ENCODE peak calls at places on chromosome 18, in four cellular contexts. A is H1, X is K562, Z is HepG2. I is an unnamed sample.

GRCh38 chr18:1657888-1658287 is 753.2 kb downstream of the ADCYAP1 start:
- DNase-seq in A (no peak), X (no peak), Z (no peak), I (no peak)

GRCh38 chr18:58102875-58103274 is 58.8 kb downstream of the NEDD4L start:
- DNase-seq in A (no peak), Z (peak), X (no peak), I (no peak)

GRCh38 chr18:32553174-32553573 is 82.5 kb upstream of the GAREM1 start:
- DNase-seq in X (no peak), A (no peak), Z (no peak), I (no peak)

GRCh38 chr18:12783524-12783923 is 80.7 kb downstream of the PSMG2 start:
- DNase-seq in X (no peak), A (no peak), Z (peak), I (no peak)

GRCh38 chr18:58051765-58052460 is 7.9 kb downstream of the NEDD4L start:
- DNase-seq in A (no peak), X (peak), Z (no peak), I (no peak)

GRCh38 chr18:57004366-57005121 is 142.3 kb upstream of the BOD1L2 start:
- DNase-seq in X (no peak), Z (peak), A (no peak), I (no peak)

GRCh38 chr18:57432118-57432517 is 3.1 kb upstream of the ONECUT2 start:
- DNase-seq in Z (no peak), A (no peak), X (no peak), I (no peak)

GRCh38 chr18:8847066-8847755 is 141.9 kb downstream of the MTCL1 start:
- DNase-seq in Z (no peak), A (no peak), X (no peak), I (no peak)

GRCh38 chr18:35438480-35439234 is 59.1 kb downstream of the INO80C start:
- DNase-seq in X (no peak), A (no peak), Z (no peak), I (no peak)

GRCh38 chr18:5951515-5952081 is 56.3 kb upstream of the TMEM200C start:
- DNase-seq in X (no peak), Z (no peak), A (no peak), I (no peak)

GRCh38 chr18:9130806-9131205 is 5.8 kb upstream of the ANKRD12 start:
- DNase-seq in Z (no peak), A (no peak), X (no peak), I (no peak)

GRCh38 chr18:57353137-57353939 is 981 bp downstream of the ST8SIA3 start:
- DNase-seq in X (no peak), Z (no peak), A (no peak), I (no peak)

GRCh38 chr18:11963991-11964484 is 17.3 kb upstream of the IMPA2 start:
- DNase-seq in Z (no peak), A (no peak), X (peak), I (no peak)

GRCh38 chr18:22322251-22322691 is 95.4 kb downstream of the CTAGE1 start:
- DNase-seq in A (no peak), X (no peak), Z (no peak), I (no peak)

GRCh38 chr18:76838182-76838581 is 15.8 kb downstream of the ZNF236 start:
- DNase-seq in A (no peak), X (peak), Z (peak), I (no peak)

GRCh38 chr18:47815486-47816270 is 114.8 kb downstream of the SMAD2 start:
- DNase-seq in A (no peak), X (peak), Z (no peak), I (no peak)

GRCh38 chr18:22613788-22614187 is 196.1 kb upstream of the CTAGE1 start:
- DNase-seq in X (no peak), A (no peak), Z (no peak), I (no peak)

GRCh38 chr18:48663931-48664847 is 125.4 kb downstream of the CTIF start:
- DNase-seq in A (peak), Z (peak), X (peak), I (no peak)

GRCh38 chr18:23828426-23828825 is 139.2 kb downstream of the LAMA3 start:
- DNase-seq in X (peak), A (no peak), Z (peak), I (peak)

GRCh38 chr18:45353530-45353929 is 261.7 kb upstream of the SLC14A2 start:
- DNase-seq in X (no peak), A (no peak), Z (no peak), I (no peak)

GRCh38 chr18:7878265-7879173 is 311.4 kb downstream of the PTPRM start:
- DNase-seq in A (no peak), Z (peak), X (no peak), I (no peak)

GRCh38 chr18:22778996-22779395 is 154.1 kb upstream of the RBBP8 start:
- DNase-seq in X (no peak), A (no peak), Z (no peak), I (no peak)

GRCh38 chr18:8771930-8772329 is 66.6 kb downstream of the MTCL1 start:
- DNase-seq in A (no peak), X (peak), Z (no peak), I (no peak)

GRCh38 chr18:3254725-3255124 is 7.1 kb downstream of the MYL12A start:
- DNase-seq in X (no peak), Z (no peak), A (no peak), I (no peak)
- H3K4me3 ChIP-seq in X (no peak), Z (no peak), A (no peak), I (no peak)

GRCh38 chr18:26977791-26978190 is 112.3 kb upstream of the AQP4 start:
- DNase-seq in Z (no peak), A (no peak), X (no peak), I (no peak)

GRCh38 chr18:26976206-26976605 is 110.7 kb upstream of the AQP4 start:
- DNase-seq in A (no peak), Z (no peak), X (no peak), I (no peak)

GRCh38 chr18:26978812-26979341 is 113.4 kb upstream of the AQP4 start:
- DNase-seq in Z (no peak), X (no peak), A (no peak), I (no peak)

DNA sequence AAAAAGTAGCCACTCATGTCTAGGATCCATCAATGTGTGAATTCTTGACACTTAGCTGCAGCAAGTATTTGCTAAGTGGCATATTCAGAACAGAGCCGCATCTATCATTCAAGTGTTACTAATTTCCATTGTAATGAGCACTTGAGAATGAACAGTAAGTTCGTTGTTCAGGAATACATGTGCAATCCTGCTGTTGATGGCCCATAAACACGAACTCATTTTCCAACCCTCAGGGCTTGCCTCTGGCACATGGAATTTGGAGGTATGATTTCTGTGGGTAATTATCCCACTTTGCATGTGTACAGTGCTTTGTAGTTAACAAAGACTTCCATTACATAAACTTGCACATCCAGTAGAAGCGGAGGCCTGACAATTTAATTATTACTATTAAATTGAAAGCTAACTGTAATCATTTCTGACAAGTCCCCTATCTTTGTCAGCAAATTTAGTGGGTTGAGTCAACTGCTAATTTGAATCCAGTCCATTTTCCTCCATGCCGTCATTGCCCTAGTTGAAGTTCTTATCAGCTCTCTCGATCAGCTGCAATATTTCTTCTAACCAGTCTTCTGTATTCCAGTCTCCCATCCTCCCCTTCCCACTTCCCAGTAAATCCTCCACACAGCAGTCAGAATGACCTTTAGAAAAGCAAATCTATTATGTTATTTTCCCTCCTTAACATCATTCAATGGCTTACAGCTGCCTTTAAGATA is 116.0 kb upstream of the AQP4 start:
- DNase-seq in A (no peak), X (no peak), Z (no peak), I (no peak)
- TF ChIP-seq FOSL1 in A (no peak), X (no peak), Z (no peak), I (no peak)

DNA sequence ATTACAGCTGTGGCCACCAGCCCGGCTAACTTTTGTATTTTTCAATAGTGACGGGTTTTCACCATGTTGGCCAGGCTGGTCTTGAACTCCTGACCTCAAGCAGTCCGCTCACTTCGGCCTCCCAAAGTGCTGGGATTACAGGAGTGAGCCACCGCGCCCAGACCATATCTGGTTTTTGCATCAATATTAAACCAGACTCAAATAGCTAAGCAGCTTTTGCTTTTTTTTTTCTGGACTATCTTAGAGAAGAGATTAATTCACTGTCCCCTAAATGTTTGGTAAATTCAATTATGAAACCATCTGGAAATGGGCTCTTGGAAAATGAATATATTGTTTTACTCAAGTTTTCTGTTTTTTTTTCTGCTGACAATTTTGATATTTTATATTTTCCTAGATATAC is 183.7 kb downstream of the DOK6 start:
- DNase-seq in Z (no peak), X (no peak), A (no peak), I (no peak)
- H3K4me3 ChIP-seq in Z (no peak), X (no peak), A (no peak), I (no peak)

GRCh38 chr18:79260510-79260909 is 135.2 kb upstream of the NFATC1 start:
- DNase-seq in X (peak), A (no peak), Z (no peak), I (no peak)
- TF ChIP-seq FOSL1 in X (no peak), A (no peak), Z (no peak), I (no peak)

DNA sequence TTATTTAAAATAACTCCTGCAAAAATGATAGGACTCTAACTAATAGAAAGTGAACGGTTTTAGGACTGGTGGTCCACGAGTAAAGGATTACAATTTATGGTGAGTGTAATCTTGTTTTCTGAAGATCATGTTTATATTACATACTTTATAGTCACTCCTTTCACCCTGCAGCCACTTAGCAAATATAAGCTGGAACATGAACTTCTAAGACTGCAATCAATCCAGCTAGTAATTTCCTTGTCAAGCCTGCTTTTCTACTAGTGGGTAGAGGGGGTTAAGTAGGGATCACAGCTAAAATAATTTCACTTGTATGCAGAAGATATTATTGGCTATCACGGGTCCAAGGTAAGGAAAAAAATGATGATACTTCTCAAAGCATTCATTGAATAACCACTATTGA is 125.5 kb upstream of the NETO1 start:
- DNase-seq in Z (no peak), A (no peak), X (no peak), I (no peak)
- H3K4me3 ChIP-seq in Z (no peak), A (no peak), X (no peak), I (no peak)

DNA sequence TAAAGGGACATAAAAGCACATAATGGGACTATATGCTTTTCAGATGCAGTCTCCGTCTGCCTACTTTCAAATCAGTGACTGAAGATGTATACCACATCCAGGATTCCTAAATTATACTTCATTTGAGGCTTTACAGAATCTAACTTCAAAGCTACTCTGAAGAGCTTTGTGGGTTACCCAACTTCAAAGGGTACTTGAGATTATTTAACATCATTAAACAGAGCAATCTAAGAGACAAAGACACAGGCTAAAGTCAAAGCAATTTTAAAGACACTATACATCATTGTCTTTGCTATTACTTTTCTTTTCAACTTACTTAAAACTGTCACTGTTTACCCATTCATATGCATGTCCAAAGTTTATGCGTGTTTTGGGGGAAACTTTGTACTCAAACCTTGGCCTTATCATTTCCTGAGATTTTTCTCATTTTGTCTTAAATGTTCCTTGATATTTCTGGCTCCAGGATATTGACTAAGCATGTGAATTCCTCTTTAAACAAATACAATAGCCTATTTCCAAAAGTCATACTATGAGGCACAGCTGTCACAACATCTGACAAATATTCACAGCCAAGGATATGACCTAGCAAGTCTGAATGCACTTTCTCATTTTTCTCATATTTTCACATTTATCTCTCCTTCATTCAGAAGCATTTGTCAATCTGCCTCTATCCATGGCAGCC is 1985.1 kb upstream of the PIK3C3 start:
- DNase-seq in A (no peak), X (no peak), Z (no peak), I (no peak)
- TF ChIP-seq FOSL1 in A (no peak), X (no peak), Z (no peak), I (no peak)

DNA sequence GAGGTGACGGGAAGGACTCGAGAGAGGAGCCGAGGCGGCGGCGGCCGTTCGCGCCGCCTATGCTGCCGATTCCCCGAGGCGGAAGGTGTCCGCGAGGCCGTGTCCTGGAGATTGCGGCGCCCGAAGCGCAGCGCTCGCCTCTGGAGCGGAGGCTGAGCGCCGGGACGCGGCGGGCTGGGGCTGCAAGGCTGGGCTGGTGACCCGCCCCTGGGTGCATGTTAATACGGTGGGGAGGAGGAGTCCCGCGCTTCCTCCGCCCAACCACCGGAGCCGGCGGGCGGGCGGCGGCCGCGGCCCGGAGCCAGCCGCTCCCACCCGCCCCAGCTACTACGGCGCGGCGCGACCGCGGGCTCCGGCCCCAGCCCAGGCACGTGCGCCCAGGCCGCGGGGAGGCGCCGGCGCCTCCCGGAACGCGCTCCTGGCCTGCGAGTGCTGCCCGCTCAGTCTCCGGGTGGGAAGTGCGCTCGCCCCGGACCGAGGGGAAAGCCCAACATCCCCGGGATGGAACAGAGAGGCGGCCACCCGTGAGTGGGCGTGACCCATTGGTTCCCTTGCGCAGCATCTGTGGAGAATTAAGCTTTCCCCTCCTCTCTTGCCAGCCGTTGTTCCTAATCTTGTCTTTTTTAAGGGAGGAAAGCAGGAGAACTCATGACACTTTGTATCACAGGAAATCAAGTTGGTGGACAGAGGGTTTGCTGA is at the start of gene DLGAP1:
- DNase-seq in X (no peak), Z (peak), A (no peak), I (no peak)
- H3K4me3 ChIP-seq in X (no peak), Z (no peak), A (peak), I (no peak)